ENCODE peak calls at places on chromosome 15, in ten cellular contexts. One of them, this sample, is unnamed.

GRCh38 chr15:45333550-45333949 is 44.8 kb downstream of the GATM start:
- DNase-seq in BJ: no peak
- DNase-seq in fibroblast of the aortic adventitia: peak
- DNase-seq in EL: peak
- DNase-seq in fibroblast of lung: peak
- DNase-seq in activated CD4-positive, alpha-beta T cell treated with anti-CD3 and anti-CD28 coated beads, Interleukin-2, amount 50 U/mL, for 48 hours: no peak
- DNase-seq in neuronal stem cell: no peak
- DNase-seq in hepatic stellate cell: peak
- DNase-seq in cardiac fibroblast: peak
- DNase-seq in cardiac muscle cell: peak
- DNase-seq in this sample: peak

GRCh38 chr15:80615783-80616391 is 79.2 kb upstream of the ABHD17C start:
- DNase-seq in BJ: peak
- DNase-seq in fibroblast of the aortic adventitia: peak
- DNase-seq in EL: peak
- DNase-seq in fibroblast of lung: peak
- DNase-seq in activated CD4-positive, alpha-beta T cell treated with anti-CD3 and anti-CD28 coated beads, Interleukin-2, amount 50 U/mL, for 48 hours: no peak
- DNase-seq in neuronal stem cell: no peak
- DNase-seq in hepatic stellate cell: no peak
- DNase-seq in cardiac fibroblast: peak
- DNase-seq in cardiac muscle cell: peak
- DNase-seq in this sample: peak

GRCh38 chr15:85329561-85330421 is 50.6 kb upstream of the AKAP13 start:
- DNase-seq in BJ: no peak
- DNase-seq in fibroblast of the aortic adventitia: peak
- DNase-seq in EL: peak
- DNase-seq in fibroblast of lung: peak
- DNase-seq in activated CD4-positive, alpha-beta T cell treated with anti-CD3 and anti-CD28 coated beads, Interleukin-2, amount 50 U/mL, for 48 hours: peak
- DNase-seq in neuronal stem cell: no peak
- DNase-seq in hepatic stellate cell: peak
- DNase-seq in cardiac fibroblast: peak
- DNase-seq in cardiac muscle cell: peak
- DNase-seq in this sample: peak

GRCh38 chr15:71708741-71709140 is 101.6 kb upstream of the NR2E3 start:
- DNase-seq in BJ: no peak
- DNase-seq in fibroblast of the aortic adventitia: no peak
- DNase-seq in EL: no peak
- DNase-seq in fibroblast of lung: no peak
- DNase-seq in activated CD4-positive, alpha-beta T cell treated with anti-CD3 and anti-CD28 coated beads, Interleukin-2, amount 50 U/mL, for 48 hours: no peak
- DNase-seq in neuronal stem cell: no peak
- DNase-seq in hepatic stellate cell: no peak
- DNase-seq in cardiac fibroblast: no peak
- DNase-seq in cardiac muscle cell: peak
- DNase-seq in this sample: peak

GRCh38 chr15:27725733-27726132 is 373.4 kb downstream of the OCA2 start:
- DNase-seq in BJ: no peak
- DNase-seq in fibroblast of the aortic adventitia: no peak
- DNase-seq in EL: no peak
- DNase-seq in fibroblast of lung: no peak
- DNase-seq in activated CD4-positive, alpha-beta T cell treated with anti-CD3 and anti-CD28 coated beads, Interleukin-2, amount 50 U/mL, for 48 hours: no peak
- DNase-seq in neuronal stem cell: no peak
- DNase-seq in hepatic stellate cell: no peak
- DNase-seq in cardiac fibroblast: no peak
- DNase-seq in cardiac muscle cell: no peak
- DNase-seq in this sample: no peak

GRCh38 chr15:60972866-60973265 is 256.2 kb downstream of the RORA start:
- DNase-seq in BJ: no peak
- DNase-seq in fibroblast of the aortic adventitia: peak
- DNase-seq in EL: peak
- DNase-seq in fibroblast of lung: peak
- DNase-seq in activated CD4-positive, alpha-beta T cell treated with anti-CD3 and anti-CD28 coated beads, Interleukin-2, amount 50 U/mL, for 48 hours: no peak
- DNase-seq in neuronal stem cell: no peak
- DNase-seq in hepatic stellate cell: no peak
- DNase-seq in cardiac fibroblast: peak
- DNase-seq in cardiac muscle cell: peak
- DNase-seq in this sample: peak

GRCh38 chr15:100889359-100890058 is 9.9 kb downstream of the ALDH1A3 start:
- DNase-seq in BJ: peak
- DNase-seq in fibroblast of the aortic adventitia: peak
- DNase-seq in EL: peak
- DNase-seq in fibroblast of lung: peak
- DNase-seq in activated CD4-positive, alpha-beta T cell treated with anti-CD3 and anti-CD28 coated beads, Interleukin-2, amount 50 U/mL, for 48 hours: no peak
- DNase-seq in neuronal stem cell: no peak
- DNase-seq in hepatic stellate cell: no peak
- DNase-seq in cardiac fibroblast: peak
- DNase-seq in cardiac muscle cell: peak
- DNase-seq in this sample: peak

GRCh38 chr15:81548350-81549116 is 174.5 kb upstream of the TMC3 start:
- DNase-seq in BJ: no peak
- DNase-seq in fibroblast of the aortic adventitia: peak
- DNase-seq in EL: peak
- DNase-seq in fibroblast of lung: peak
- DNase-seq in activated CD4-positive, alpha-beta T cell treated with anti-CD3 and anti-CD28 coated beads, Interleukin-2, amount 50 U/mL, for 48 hours: no peak
- DNase-seq in neuronal stem cell: no peak
- DNase-seq in hepatic stellate cell: no peak
- DNase-seq in cardiac fibroblast: no peak
- DNase-seq in cardiac muscle cell: peak
- DNase-seq in this sample: no peak

GRCh38 chr15:31526916-31527690 is 200.5 kb downstream of the KLF13 start:
- DNase-seq in BJ: no peak
- DNase-seq in fibroblast of the aortic adventitia: no peak
- DNase-seq in EL: no peak
- DNase-seq in fibroblast of lung: no peak
- DNase-seq in activated CD4-positive, alpha-beta T cell treated with anti-CD3 and anti-CD28 coated beads, Interleukin-2, amount 50 U/mL, for 48 hours: no peak
- DNase-seq in neuronal stem cell: no peak
- DNase-seq in hepatic stellate cell: no peak
- DNase-seq in cardiac fibroblast: no peak
- DNase-seq in cardiac muscle cell: no peak
- DNase-seq in this sample: no peak

GRCh38 chr15:89756897-89757296 is 5.8 kb upstream of the MESP1 start:
- DNase-seq in BJ: no peak
- DNase-seq in fibroblast of the aortic adventitia: no peak
- DNase-seq in EL: no peak
- DNase-seq in fibroblast of lung: no peak
- DNase-seq in activated CD4-positive, alpha-beta T cell treated with anti-CD3 and anti-CD28 coated beads, Interleukin-2, amount 50 U/mL, for 48 hours: no peak
- DNase-seq in neuronal stem cell: no peak
- DNase-seq in hepatic stellate cell: no peak
- DNase-seq in cardiac fibroblast: no peak
- DNase-seq in cardiac muscle cell: no peak
- DNase-seq in this sample: no peak

GRCh38 chr15:78906310-78906608 is 33.6 kb downstream of the MORF4L1 start:
- DNase-seq in BJ: peak
- DNase-seq in fibroblast of the aortic adventitia: peak
- DNase-seq in EL: peak
- DNase-seq in fibroblast of lung: peak
- DNase-seq in activated CD4-positive, alpha-beta T cell treated with anti-CD3 and anti-CD28 coated beads, Interleukin-2, amount 50 U/mL, for 48 hours: no peak
- DNase-seq in neuronal stem cell: no peak
- DNase-seq in hepatic stellate cell: peak
- DNase-seq in cardiac fibroblast: peak
- DNase-seq in cardiac muscle cell: peak
- DNase-seq in this sample: peak

GRCh38 chr15:80003171-80003570 is 32.2 kb upstream of the BCL2A1 start:
- DNase-seq in BJ: no peak
- DNase-seq in fibroblast of the aortic adventitia: no peak
- DNase-seq in EL: no peak
- DNase-seq in fibroblast of lung: no peak
- DNase-seq in activated CD4-positive, alpha-beta T cell treated with anti-CD3 and anti-CD28 coated beads, Interleukin-2, amount 50 U/mL, for 48 hours: no peak
- DNase-seq in neuronal stem cell: no peak
- DNase-seq in hepatic stellate cell: no peak
- DNase-seq in cardiac fibroblast: no peak
- DNase-seq in cardiac muscle cell: no peak
- DNase-seq in this sample: no peak

GRCh38 chr15:39621210-39621609 is 40.3 kb downstream of the THBS1 start:
- DNase-seq in BJ: no peak
- DNase-seq in fibroblast of the aortic adventitia: no peak
- DNase-seq in EL: no peak
- DNase-seq in fibroblast of lung: no peak
- DNase-seq in activated CD4-positive, alpha-beta T cell treated with anti-CD3 and anti-CD28 coated beads, Interleukin-2, amount 50 U/mL, for 48 hours: no peak
- DNase-seq in neuronal stem cell: no peak
- DNase-seq in hepatic stellate cell: no peak
- DNase-seq in cardiac fibroblast: no peak
- DNase-seq in cardiac muscle cell: peak
- DNase-seq in this sample: peak

GRCh38 chr15:85354432-85354831 is 26.0 kb upstream of the AKAP13 start:
- DNase-seq in BJ: no peak
- DNase-seq in fibroblast of the aortic adventitia: peak
- DNase-seq in EL: peak
- DNase-seq in fibroblast of lung: no peak
- DNase-seq in activated CD4-positive, alpha-beta T cell treated with anti-CD3 and anti-CD28 coated beads, Interleukin-2, amount 50 U/mL, for 48 hours: no peak
- DNase-seq in neuronal stem cell: no peak
- DNase-seq in hepatic stellate cell: peak
- DNase-seq in cardiac fibroblast: peak
- DNase-seq in cardiac muscle cell: peak
- DNase-seq in this sample: peak

GRCh38 chr15:66993090-66993489 is 72.3 kb upstream of the SMAD3 start:
- DNase-seq in BJ: no peak
- DNase-seq in fibroblast of the aortic adventitia: no peak
- DNase-seq in EL: no peak
- DNase-seq in fibroblast of lung: no peak
- DNase-seq in activated CD4-positive, alpha-beta T cell treated with anti-CD3 and anti-CD28 coated beads, Interleukin-2, amount 50 U/mL, for 48 hours: no peak
- DNase-seq in neuronal stem cell: no peak
- DNase-seq in hepatic stellate cell: no peak
- DNase-seq in cardiac fibroblast: no peak
- DNase-seq in cardiac muscle cell: no peak
- DNase-seq in this sample: no peak

GRCh38 chr15:31200735-31201151 is 99.2 kb upstream of the TRPM1 start:
- DNase-seq in BJ: no peak
- DNase-seq in fibroblast of the aortic adventitia: peak
- DNase-seq in EL: peak
- DNase-seq in fibroblast of lung: peak
- DNase-seq in activated CD4-positive, alpha-beta T cell treated with anti-CD3 and anti-CD28 coated beads, Interleukin-2, amount 50 U/mL, for 48 hours: peak
- DNase-seq in neuronal stem cell: peak
- DNase-seq in hepatic stellate cell: peak
- DNase-seq in cardiac fibroblast: peak
- DNase-seq in cardiac muscle cell: peak
- DNase-seq in this sample: peak

GRCh38 chr15:95475067-95475466 is 855.4 kb upstream of the NR2F2 start:
- DNase-seq in BJ: no peak
- DNase-seq in fibroblast of the aortic adventitia: no peak
- DNase-seq in EL: no peak
- DNase-seq in fibroblast of lung: no peak
- DNase-seq in activated CD4-positive, alpha-beta T cell treated with anti-CD3 and anti-CD28 coated beads, Interleukin-2, amount 50 U/mL, for 48 hours: no peak
- DNase-seq in neuronal stem cell: no peak
- DNase-seq in hepatic stellate cell: no peak
- DNase-seq in cardiac fibroblast: no peak
- DNase-seq in cardiac muscle cell: no peak
- DNase-seq in this sample: no peak